ENCODE peak calls at places on chromosomes 5 and 9, in four cellular contexts. One of them, this sample, is unnamed.

GRCh38 chr9:105979359-105979758 is 285.0 kb downstream of the TMEM38B start:
- DNase-seq in HCT116: no peak
- DNase-seq in SK-N-SH: peak
- DNase-seq in K562: no peak
- DNase-seq in this sample: no peak

GRCh38 chr5:53087596-53087995 is 22.0 kb downstream of the MOCS2 start:
- DNase-seq in HCT116: no peak
- DNase-seq in SK-N-SH: no peak
- DNase-seq in K562: no peak
- DNase-seq in this sample: no peak

GRCh38 chr9:124040186-124040920 is 28.8 kb downstream of the LHX2 start:
- DNase-seq in HCT116: no peak
- DNase-seq in SK-N-SH: peak
- DNase-seq in K562: no peak
- DNase-seq in this sample: no peak

GRCh38 chr9:119365291-119366027 is 3.8 kb downstream of the BRINP1 start:
- DNase-seq in HCT116: no peak
- DNase-seq in SK-N-SH: peak
- DNase-seq in K562: peak
- DNase-seq in this sample: peak

GRCh38 chr9:20808002-20808401 is 123.9 kb downstream of the FOCAD start:
- DNase-seq in HCT116: no peak
- DNase-seq in SK-N-SH: no peak
- DNase-seq in K562: no peak
- DNase-seq in this sample: no peak

GRCh38 chr9:92986175-92987110 is 39.1 kb downstream of the FGD3 start:
- DNase-seq in HCT116: no peak
- DNase-seq in SK-N-SH: no peak
- DNase-seq in K562: no peak
- DNase-seq in this sample: peak

GRCh38 chr5:27328480-27328879 is 290.1 kb upstream of the CDH9 start:
- DNase-seq in HCT116: no peak
- DNase-seq in SK-N-SH: no peak
- DNase-seq in K562: no peak
- DNase-seq in this sample: no peak

GRCh38 chr9:102032614-102033013 is 294.2 kb upstream of the GRIN3A start:
- DNase-seq in HCT116: no peak
- DNase-seq in SK-N-SH: no peak
- DNase-seq in K562: no peak
- DNase-seq in this sample: no peak

GRCh38 chr9:18795947-18796705 is 236.9 kb downstream of the SAXO1 start:
- DNase-seq in HCT116: no peak
- DNase-seq in SK-N-SH: no peak
- DNase-seq in K562: no peak
- DNase-seq in this sample: no peak

GRCh38 chr9:100170085-100170484 is 71.0 kb downstream of the INVS start:
- DNase-seq in HCT116: no peak
- DNase-seq in SK-N-SH: no peak
- DNase-seq in K562: no peak
- DNase-seq in this sample: no peak

GRCh38 chr5:111254613-111255012 is 30.4 kb downstream of the CAMK4 start:
- DNase-seq in HCT116: no peak
- DNase-seq in SK-N-SH: no peak
- DNase-seq in K562: no peak
- DNase-seq in this sample: no peak

GRCh38 chr5:180975338-180975737 is 13.3 kb upstream of the BTNL3 start:
- DNase-seq in HCT116: no peak
- DNase-seq in SK-N-SH: no peak
- DNase-seq in K562: no peak
- DNase-seq in this sample: no peak

GRCh38 chr9:89493671-89494070 is 4.2 kb downstream of the SEMA4D start:
- DNase-seq in HCT116: no peak
- DNase-seq in SK-N-SH: no peak
- DNase-seq in K562: no peak
- DNase-seq in this sample: no peak

GRCh38 chr9:114207845-114208244 is 52.5 kb downstream of the COL27A1 start:
- DNase-seq in HCT116: no peak
- DNase-seq in SK-N-SH: no peak
- DNase-seq in K562: no peak
- DNase-seq in this sample: no peak

GRCh38 chr9:13555516-13555915 is 276.0 kb upstream of the MPDZ start:
- DNase-seq in HCT116: no peak
- DNase-seq in SK-N-SH: no peak
- DNase-seq in K562: no peak
- DNase-seq in this sample: no peak

GRCh38 chr5:117681431-117681830 is 1106.8 kb upstream of the SEMA6A start:
- DNase-seq in HCT116: no peak
- DNase-seq in SK-N-SH: no peak
- DNase-seq in K562: no peak
- DNase-seq in this sample: no peak

GRCh38 chr5:114325552-114325951 is 36.3 kb upstream of the KCNN2 start:
- DNase-seq in HCT116: no peak
- DNase-seq in SK-N-SH: no peak
- DNase-seq in K562: no peak
- DNase-seq in this sample: no peak

GRCh38 chr5:112390327-112390726 is 28.8 kb downstream of the EPB41L4A start:
- DNase-seq in HCT116: no peak
- DNase-seq in SK-N-SH: no peak
- DNase-seq in K562: no peak
- DNase-seq in this sample: peak

GRCh38 chr5:143614831-143615230 is 197.1 kb upstream of the HMHB1 start:
- DNase-seq in HCT116: no peak
- DNase-seq in SK-N-SH: no peak
- DNase-seq in K562: no peak
- DNase-seq in this sample: no peak

GRCh38 chr9:82354260-82354659 is 365.7 kb downstream of the SPATA31D1 start:
- DNase-seq in HCT116: no peak
- DNase-seq in SK-N-SH: no peak
- DNase-seq in K562: no peak
- DNase-seq in this sample: no peak

GRCh38 chr5:34511915-34512314 is 144.2 kb upstream of the RAI14 start:
- DNase-seq in HCT116: no peak
- DNase-seq in SK-N-SH: no peak
- DNase-seq in K562: no peak
- DNase-seq in this sample: no peak

GRCh38 chr9:6575324-6575758 is 70.2 kb downstream of the GLDC start:
- DNase-seq in HCT116: no peak
- DNase-seq in SK-N-SH: no peak
- DNase-seq in K562: no peak
- DNase-seq in this sample: no peak

GRCh38 chr9:3277200-3277599 is 248.6 kb downstream of the RFX3 start:
- DNase-seq in HCT116: no peak
- DNase-seq in SK-N-SH: no peak
- DNase-seq in K562: no peak
- DNase-seq in this sample: no peak

GRCh38 chr9:137680445-137681358 is 61.9 kb downstream of the EHMT1 start:
- DNase-seq in HCT116: no peak
- DNase-seq in SK-N-SH: no peak
- DNase-seq in K562: peak
- DNase-seq in this sample: peak
- TF ChIP-seq JUND in HCT116: no peak
- TF ChIP-seq JUND in SK-N-SH: no peak
- TF ChIP-seq JUND in K562: no peak
- TF ChIP-seq JUND in this sample: no peak

DNA sequence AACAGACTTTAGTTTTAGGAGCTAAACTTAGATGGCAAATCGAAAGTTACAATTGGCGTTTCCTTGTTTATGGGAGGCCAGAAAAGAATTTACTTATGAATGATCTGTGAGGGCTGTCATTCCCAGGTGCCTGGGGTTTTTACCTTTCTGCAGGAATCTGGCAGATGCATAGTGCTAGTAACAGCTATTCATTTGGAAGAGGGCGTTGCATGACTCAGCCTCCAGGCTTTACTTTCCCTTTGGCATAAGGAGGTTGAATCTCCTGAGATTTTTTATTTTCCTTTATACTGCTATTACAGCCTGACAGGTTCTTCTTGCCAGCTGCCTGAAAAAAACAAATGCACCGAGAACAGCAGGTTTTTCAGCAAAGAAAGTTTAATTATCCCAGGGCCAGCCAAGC is 30.0 kb downstream of the CARD6 start:
- DNase-seq in HCT116: no peak
- DNase-seq in SK-N-SH: no peak
- DNase-seq in K562: no peak
- DNase-seq in this sample: no peak
- TF ChIP-seq JUND in HCT116: no peak
- TF ChIP-seq JUND in SK-N-SH: no peak
- TF ChIP-seq JUND in K562: no peak
- TF ChIP-seq JUND in this sample: no peak

GRCh38 chr9:127201071-127201541 is 63.5 kb upstream of the GARNL3 start:
- DNase-seq in HCT116: no peak
- DNase-seq in SK-N-SH: no peak
- DNase-seq in K562: no peak
- DNase-seq in this sample: no peak
- TF ChIP-seq JUND in HCT116: no peak
- TF ChIP-seq JUND in SK-N-SH: no peak
- TF ChIP-seq JUND in K562: no peak
- TF ChIP-seq JUND in this sample: no peak

DNA sequence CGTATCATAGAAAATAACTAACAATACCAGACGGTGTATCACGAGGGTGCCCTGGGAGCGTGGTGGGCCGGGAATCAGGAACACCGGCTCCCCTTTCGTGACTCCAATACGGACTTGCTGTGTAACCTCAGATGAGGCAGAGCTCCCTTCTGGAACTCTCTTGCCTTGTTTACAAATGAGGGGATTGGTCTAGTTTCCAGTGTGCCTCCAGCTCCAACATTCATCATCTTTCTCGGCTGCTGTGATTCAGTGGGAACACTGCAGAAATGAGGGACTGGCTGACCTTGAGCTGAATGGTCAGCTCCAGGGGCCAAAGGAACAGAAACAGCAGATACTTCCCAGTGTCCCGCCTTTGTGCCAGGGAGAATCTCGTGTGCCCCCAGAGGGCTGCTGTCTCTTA is 22.6 kb upstream of the TGFBI start:
- DNase-seq in HCT116: no peak
- DNase-seq in SK-N-SH: no peak
- DNase-seq in K562: no peak
- DNase-seq in this sample: no peak
- TF ChIP-seq JUND in HCT116: no peak
- TF ChIP-seq JUND in SK-N-SH: no peak
- TF ChIP-seq JUND in K562: no peak
- TF ChIP-seq JUND in this sample: no peak

GRCh38 chr9:130124471-130124870 is 47.7 kb upstream of the NCS1 start:
- DNase-seq in HCT116: no peak
- DNase-seq in SK-N-SH: no peak
- DNase-seq in K562: no peak
- DNase-seq in this sample: no peak

GRCh38 chr9:130126721-130127429 is 45.3 kb upstream of the NCS1 start:
- DNase-seq in HCT116: no peak
- DNase-seq in SK-N-SH: no peak
- DNase-seq in K562: no peak
- DNase-seq in this sample: no peak

GRCh38 chr9:130129425-130130061 is 42.7 kb upstream of the NCS1 start:
- DNase-seq in HCT116: no peak
- DNase-seq in SK-N-SH: no peak
- DNase-seq in K562: no peak
- DNase-seq in this sample: no peak

GRCh38 chr9:130128782-130129424 is 43.3 kb upstream of the NCS1 start:
- DNase-seq in HCT116: no peak
- DNase-seq in SK-N-SH: no peak
- DNase-seq in K562: no peak
- DNase-seq in this sample: no peak

GRCh38 chr9:130128251-130128650 is 44.0 kb upstream of the NCS1 start:
- DNase-seq in HCT116: no peak
- DNase-seq in SK-N-SH: no peak
- DNase-seq in K562: no peak
- DNase-seq in this sample: no peak
- TF ChIP-seq JUND in HCT116: no peak
- TF ChIP-seq JUND in SK-N-SH: no peak
- TF ChIP-seq JUND in K562: no peak
- TF ChIP-seq JUND in this sample: no peak

DNA sequence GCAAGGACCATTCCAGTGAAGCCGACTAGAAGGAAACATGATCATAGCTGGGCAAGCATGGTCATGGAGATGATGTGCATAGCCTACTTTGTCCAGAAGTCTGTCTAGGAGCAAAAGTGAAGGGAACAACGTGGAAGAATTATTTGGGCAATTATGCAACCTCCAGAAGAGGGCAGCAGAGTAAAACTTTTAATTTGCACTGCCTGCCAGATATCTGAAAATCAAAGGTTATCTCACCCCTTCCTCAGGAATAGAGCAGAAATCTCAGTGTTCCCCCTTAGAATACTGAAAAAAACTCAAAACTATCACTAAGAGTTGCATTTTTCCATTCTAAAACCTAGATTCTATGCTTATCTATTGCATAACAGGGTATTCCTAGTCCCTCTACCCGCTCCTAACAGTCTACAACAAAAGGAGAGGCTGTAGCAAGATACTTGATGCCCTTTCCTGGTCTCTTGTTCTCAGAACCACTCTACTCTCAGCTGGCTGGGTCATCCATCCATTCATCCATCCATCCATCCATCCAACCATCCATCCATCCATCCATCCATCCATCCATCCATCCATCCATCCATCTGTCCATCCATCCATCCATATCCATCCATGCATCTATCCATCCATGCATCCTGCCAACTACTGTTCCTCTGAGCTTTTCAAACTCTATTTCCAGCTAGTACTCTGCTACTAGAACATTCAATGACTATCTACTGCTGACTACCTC is 8.4 kb upstream of the SETD9 start:
- DNase-seq in HCT116: peak
- DNase-seq in SK-N-SH: peak
- DNase-seq in K562: peak
- DNase-seq in this sample: peak
- TF ChIP-seq JUND in HCT116: no peak
- TF ChIP-seq JUND in SK-N-SH: no peak
- TF ChIP-seq JUND in K562: no peak
- TF ChIP-seq JUND in this sample: no peak

This sample was measured in T47D.